ENCODE peak calls at places on chromosome 9, in four cellular contexts. One of them, this sample, is unnamed.

GRCh38 chr9:76419782-76420380 is 25.7 kb upstream of the RFK start:
- DNase-seq in posterior cingulate gyrus: no peak
- DNase-seq in astrocyte of the spinal cord: no peak
- DNase-seq in cardiac septum: no peak
- DNase-seq in this sample: no peak

GRCh38 chr9:119074017-119074416 is 295.2 kb downstream of the BRINP1 start:
- DNase-seq in posterior cingulate gyrus: no peak
- DNase-seq in astrocyte of the spinal cord: no peak
- DNase-seq in cardiac septum: no peak
- DNase-seq in this sample: no peak

GRCh38 chr9:108634669-108635462 is 220.9 kb downstream of the ACTL7B start:
- DNase-seq in posterior cingulate gyrus: no peak
- DNase-seq in astrocyte of the spinal cord: no peak
- DNase-seq in cardiac septum: no peak
- DNase-seq in this sample: no peak

GRCh38 chr9:79799691-79800345 is 228.1 kb downstream of the TLE4 start:
- DNase-seq in posterior cingulate gyrus: no peak
- DNase-seq in astrocyte of the spinal cord: peak; percentile 80
- DNase-seq in cardiac septum: peak; percentile 76
- DNase-seq in this sample: peak; percentile 16

GRCh38 chr9:109793196-109793595 is 13.2 kb downstream of the PALM2AKAP2 start:
- DNase-seq in posterior cingulate gyrus: no peak
- DNase-seq in astrocyte of the spinal cord: peak; percentile 93
- DNase-seq in cardiac septum: no peak
- DNase-seq in this sample: peak; percentile 73

GRCh38 chr9:134683714-134684374 is 42.2 kb downstream of the COL5A1 start:
- DNase-seq in posterior cingulate gyrus: no peak
- DNase-seq in astrocyte of the spinal cord: no peak
- DNase-seq in cardiac septum: no peak
- DNase-seq in this sample: no peak

GRCh38 chr9:113531919-113532808 is 68.6 kb downstream of the RGS3 start:
- DNase-seq in posterior cingulate gyrus: no peak
- DNase-seq in astrocyte of the spinal cord: no peak
- DNase-seq in cardiac septum: peak; percentile 36
- DNase-seq in this sample: no peak

GRCh38 chr9:117325110-117325788 is 89.6 kb downstream of the ASTN2 start:
- DNase-seq in posterior cingulate gyrus: no peak
- DNase-seq in astrocyte of the spinal cord: no peak
- DNase-seq in cardiac septum: no peak
- DNase-seq in this sample: no peak

GRCh38 chr9:137189297-137190295 is 1.1 kb downstream of the SSNA1 start:
- DNase-seq in posterior cingulate gyrus: no peak
- DNase-seq in astrocyte of the spinal cord: no peak
- DNase-seq in cardiac septum: no peak
- DNase-seq in this sample: no peak

GRCh38 chr9:119368179-119368578 is 1.1 kb downstream of the BRINP1 start:
- DNase-seq in posterior cingulate gyrus: no peak
- DNase-seq in astrocyte of the spinal cord: no peak
- DNase-seq in cardiac septum: no peak
- DNase-seq in this sample: no peak